ENCODE peak calls at places on chromosome 14, in six cellular contexts. One of them, this sample, is unnamed.

GRCh38 chr14:104950021-104950420 is 25.3 kb downstream of the PLD4 start:
- DNase-seq in NCI-H2107: no peak
- DNase-seq in MCF 10A: no peak
- DNase-seq in left lung: peak
- DNase-seq in GM12891: no peak
- DNase-seq in fibroblast of lung: no peak
- DNase-seq in this sample: no peak

GRCh38 chr14:52023518-52023917 is 34.2 kb downstream of the RTRAF start:
- DNase-seq in NCI-H2107: no peak
- DNase-seq in MCF 10A: peak
- DNase-seq in left lung: no peak
- DNase-seq in GM12891: no peak
- DNase-seq in fibroblast of lung: peak
- DNase-seq in this sample: peak

GRCh38 chr14:92701826-92702225 is 46.6 kb downstream of the LGMN start:
- DNase-seq in NCI-H2107: no peak
- DNase-seq in MCF 10A: no peak
- DNase-seq in left lung: no peak
- DNase-seq in GM12891: no peak
- DNase-seq in fibroblast of lung: no peak
- DNase-seq in this sample: no peak

GRCh38 chr14:38948576-38948975 is 154.5 kb downstream of the SEC23A start:
- DNase-seq in NCI-H2107: no peak
- DNase-seq in MCF 10A: no peak
- DNase-seq in left lung: no peak
- DNase-seq in GM12891: no peak
- DNase-seq in fibroblast of lung: no peak
- DNase-seq in this sample: no peak

GRCh38 chr14:95303552-95303951 is 16.2 kb downstream of the CLMN start:
- DNase-seq in NCI-H2107: no peak
- DNase-seq in MCF 10A: no peak
- DNase-seq in left lung: no peak
- DNase-seq in GM12891: no peak
- DNase-seq in fibroblast of lung: no peak
- DNase-seq in this sample: no peak

GRCh38 chr14:50523271-50524041 is 8.9 kb downstream of the MAP4K5 start:
- DNase-seq in NCI-H2107: no peak
- DNase-seq in MCF 10A: no peak
- DNase-seq in left lung: no peak
- DNase-seq in GM12891: no peak
- DNase-seq in fibroblast of lung: no peak
- DNase-seq in this sample: no peak

GRCh38 chr14:59698793-59699192 is 122.2 kb upstream of the CCDC175 start:
- DNase-seq in NCI-H2107: no peak
- DNase-seq in MCF 10A: peak
- DNase-seq in left lung: no peak
- DNase-seq in GM12891: no peak
- DNase-seq in fibroblast of lung: peak
- DNase-seq in this sample: no peak

GRCh38 chr14:73725116-73726024 is 11.2 kb upstream of the PNMA1 start:
- DNase-seq in NCI-H2107: no peak
- DNase-seq in MCF 10A: peak
- DNase-seq in left lung: no peak
- DNase-seq in GM12891: no peak
- DNase-seq in fibroblast of lung: peak
- DNase-seq in this sample: no peak

GRCh38 chr14:56195219-56195618 is 77.0 kb downstream of the PELI2 start:
- DNase-seq in NCI-H2107: no peak
- DNase-seq in MCF 10A: no peak
- DNase-seq in left lung: no peak
- DNase-seq in GM12891: no peak
- DNase-seq in fibroblast of lung: no peak
- DNase-seq in this sample: no peak

GRCh38 chr14:32004300-32004699 is 72.8 kb upstream of the ARHGAP5 start:
- DNase-seq in NCI-H2107: no peak
- DNase-seq in MCF 10A: peak
- DNase-seq in left lung: no peak
- DNase-seq in GM12891: no peak
- DNase-seq in fibroblast of lung: peak
- DNase-seq in this sample: peak

GRCh38 chr14:88481794-88482193 is 73.0 kb downstream of the PTPN21 start:
- DNase-seq in NCI-H2107: no peak
- DNase-seq in MCF 10A: no peak
- DNase-seq in left lung: no peak
- DNase-seq in GM12891: no peak
- DNase-seq in fibroblast of lung: no peak
- DNase-seq in this sample: no peak

GRCh38 chr14:99735189-99736135 is 51.4 kb downstream of the CYP46A1 start:
- DNase-seq in NCI-H2107: no peak
- DNase-seq in MCF 10A: no peak
- DNase-seq in left lung: peak
- DNase-seq in GM12891: no peak
- DNase-seq in fibroblast of lung: no peak
- DNase-seq in this sample: no peak

GRCh38 chr14:33556382-33557121 is 394.3 kb downstream of the EGLN3 start:
- DNase-seq in NCI-H2107: no peak
- DNase-seq in MCF 10A: peak
- DNase-seq in left lung: no peak
- DNase-seq in GM12891: no peak
- DNase-seq in fibroblast of lung: peak
- DNase-seq in this sample: no peak

GRCh38 chr14:33118653-33119052 is 180.0 kb downstream of the NPAS3 start:
- DNase-seq in NCI-H2107: no peak
- DNase-seq in MCF 10A: no peak
- DNase-seq in left lung: no peak
- DNase-seq in GM12891: no peak
- DNase-seq in fibroblast of lung: peak
- DNase-seq in this sample: no peak

GRCh38 chr14:101077511-101078074 is 174.1 kb upstream of the RTL1 start:
- DNase-seq in NCI-H2107: peak
- DNase-seq in MCF 10A: no peak
- DNase-seq in left lung: peak
- DNase-seq in GM12891: no peak
- DNase-seq in fibroblast of lung: peak
- DNase-seq in this sample: no peak

GRCh38 chr14:35386673-35387125 is 17.9 kb downstream of the NFKBIA start:
- DNase-seq in NCI-H2107: no peak
- DNase-seq in MCF 10A: no peak
- DNase-seq in left lung: no peak
- DNase-seq in GM12891: no peak
- DNase-seq in fibroblast of lung: no peak
- DNase-seq in this sample: no peak

GRCh38 chr14:106083082-106083481 is 556.7 kb downstream of the TMEM121 start:
- DNase-seq in NCI-H2107: no peak
- DNase-seq in MCF 10A: peak
- DNase-seq in left lung: no peak
- DNase-seq in GM12891: no peak
- DNase-seq in fibroblast of lung: no peak
- DNase-seq in this sample: no peak

GRCh38 chr14:68168460-68169109 is 349.0 kb downstream of the RAD51B start:
- DNase-seq in NCI-H2107: no peak
- DNase-seq in MCF 10A: no peak
- DNase-seq in left lung: no peak
- DNase-seq in GM12891: no peak
- DNase-seq in fibroblast of lung: no peak
- DNase-seq in this sample: no peak

GRCh38 chr14:100654814-100655795 is 67.9 kb upstream of the BEGAIN start:
- DNase-seq in NCI-H2107: peak
- DNase-seq in MCF 10A: no peak
- DNase-seq in left lung: peak
- DNase-seq in GM12891: peak
- DNase-seq in fibroblast of lung: peak
- DNase-seq in this sample: no peak

GRCh38 chr14:74599201-74599809 is 12.7 kb downstream of the LTBP2 start:
- DNase-seq in NCI-H2107: no peak
- DNase-seq in MCF 10A: no peak
- DNase-seq in left lung: peak
- DNase-seq in GM12891: no peak
- DNase-seq in fibroblast of lung: no peak
- DNase-seq in this sample: no peak

GRCh38 chr14:82720931-82721330 is 1187.3 kb upstream of the SEL1L start:
- DNase-seq in NCI-H2107: peak
- DNase-seq in MCF 10A: peak
- DNase-seq in left lung: no peak
- DNase-seq in GM12891: no peak
- DNase-seq in fibroblast of lung: no peak
- DNase-seq in this sample: no peak

GRCh38 chr14:77083082-77083481 is 15.0 kb upstream of the CIPC start:
- DNase-seq in NCI-H2107: no peak
- DNase-seq in MCF 10A: no peak
- DNase-seq in left lung: no peak
- DNase-seq in GM12891: no peak
- DNase-seq in fibroblast of lung: no peak
- DNase-seq in this sample: no peak

GRCh38 chr14:49218436-49219092 is 367.6 kb downstream of the RPS29 start:
- DNase-seq in NCI-H2107: no peak
- DNase-seq in MCF 10A: peak
- DNase-seq in left lung: no peak
- DNase-seq in GM12891: no peak
- DNase-seq in fibroblast of lung: peak
- DNase-seq in this sample: no peak

GRCh38 chr14:29475641-29476040 is 452.0 kb downstream of the PRKD1 start:
- DNase-seq in NCI-H2107: no peak
- DNase-seq in MCF 10A: peak
- DNase-seq in left lung: no peak
- DNase-seq in GM12891: no peak
- DNase-seq in fibroblast of lung: no peak
- DNase-seq in this sample: peak

GRCh38 chr14:91320266-91320665 is 75.8 kb upstream of the GPR68 start:
- DNase-seq in NCI-H2107: no peak
- DNase-seq in MCF 10A: no peak
- DNase-seq in left lung: no peak
- DNase-seq in GM12891: no peak
- DNase-seq in fibroblast of lung: no peak
- DNase-seq in this sample: no peak

GRCh38 chr14:103141117-103141796 is 18.0 kb downstream of the TNFAIP2 start:
- DNase-seq in NCI-H2107: peak
- DNase-seq in MCF 10A: peak
- DNase-seq in left lung: peak
- DNase-seq in GM12891: no peak
- DNase-seq in fibroblast of lung: peak
- DNase-seq in this sample: peak

GRCh38 chr14:101623685-101624444 is 62.6 kb downstream of the DIO3 start:
- DNase-seq in NCI-H2107: no peak
- DNase-seq in MCF 10A: no peak
- DNase-seq in left lung: no peak
- DNase-seq in GM12891: no peak
- DNase-seq in fibroblast of lung: no peak
- DNase-seq in this sample: no peak

GRCh38 chr14:50299585-50299984 is 12.4 kb downstream of the L2HGDH start:
- DNase-seq in NCI-H2107: no peak
- DNase-seq in MCF 10A: no peak
- DNase-seq in left lung: no peak
- DNase-seq in GM12891: no peak
- DNase-seq in fibroblast of lung: no peak
- DNase-seq in this sample: no peak

GRCh38 chr14:70555890-70556289 is 21.1 kb upstream of the ADAM20 start:
- DNase-seq in NCI-H2107: no peak
- DNase-seq in MCF 10A: no peak
- DNase-seq in left lung: peak
- DNase-seq in GM12891: no peak
- DNase-seq in fibroblast of lung: peak
- DNase-seq in this sample: no peak

GRCh38 chr14:22300646-22301045 is 288.4 kb downstream of the DAD1 start:
- DNase-seq in NCI-H2107: no peak
- DNase-seq in MCF 10A: no peak
- DNase-seq in left lung: no peak
- DNase-seq in GM12891: no peak
- DNase-seq in fibroblast of lung: peak
- DNase-seq in this sample: no peak

GRCh38 chr14:90505531-90505930 is 108.7 kb downstream of the CALM1 start:
- DNase-seq in NCI-H2107: peak
- DNase-seq in MCF 10A: no peak
- DNase-seq in left lung: no peak
- DNase-seq in GM12891: no peak
- DNase-seq in fibroblast of lung: no peak
- DNase-seq in this sample: no peak

GRCh38 chr14:89625208-89625987 is 208.4 kb upstream of the FOXN3 start:
- DNase-seq in NCI-H2107: peak
- DNase-seq in MCF 10A: no peak
- DNase-seq in left lung: no peak
- DNase-seq in GM12891: no peak
- DNase-seq in fibroblast of lung: peak
- DNase-seq in this sample: no peak

GRCh38 chr14:73771848-73772705 is 57.9 kb upstream of the PNMA1 start:
- DNase-seq in NCI-H2107: no peak
- DNase-seq in MCF 10A: peak
- DNase-seq in left lung: no peak
- DNase-seq in GM12891: no peak
- DNase-seq in fibroblast of lung: peak
- DNase-seq in this sample: no peak

GRCh38 chr14:29558516-29558915 is 369.1 kb downstream of the PRKD1 start:
- DNase-seq in NCI-H2107: no peak
- DNase-seq in MCF 10A: no peak
- DNase-seq in left lung: no peak
- DNase-seq in GM12891: no peak
- DNase-seq in fibroblast of lung: peak
- DNase-seq in this sample: peak

GRCh38 chr14:76810953-76811400 is 1.7 kb downstream of the ANGEL1 start:
- DNase-seq in NCI-H2107: no peak
- DNase-seq in MCF 10A: peak
- DNase-seq in left lung: no peak
- DNase-seq in GM12891: peak
- DNase-seq in fibroblast of lung: peak
- DNase-seq in this sample: peak

This sample was measured in HFFc6.